ENCODE peak calls at places on chromosomes 13 and 19, in seven cellular contexts. R is omental fat pad; Z is NCI-H1417; N is stimulated activated CD4-positive, alpha-beta T cell treated with anti-CD3 and anti-CD28 coated beads, Interleukin-4, amount 100 ng/mL, for 4 hours; F is NCI-H1105 treated with DMSO at 0.1 percent for 48 hours; L is activated B cell treated with CpG ODN at 0.5 μM for 24 hours; B is fibroblast of the aortic adventitia. J is an unnamed sample.

GRCh38 chr13:109652536-109652935 is 133.8 kb downstream of the IRS2 start:
- DNase-seq in R (no peak), N (no peak), L (no peak), B (no peak), Z (no peak), F (no peak), J (no peak)

GRCh38 chr13:73215807-73216206 is 157.0 kb downstream of the KLF5 start:
- DNase-seq in B (peak), N (no peak), R (no peak), L (no peak), F (no peak), Z (no peak), J (no peak)

GRCh38 chr19:4375620-4376228 is 24.6 kb downstream of the SH3GL1 start:
- DNase-seq in R (no peak), Z (no peak), B (peak), L (peak), N (no peak), F (no peak), J (peak)

GRCh38 chr13:108859202-108860012 is 230.0 kb downstream of the MYO16 start:
- DNase-seq in R (no peak), Z (peak), L (no peak), F (peak), B (peak), N (no peak), J (no peak)

GRCh38 chr19:6773323-6773931 is 919 bp downstream of the VAV1 start:
- DNase-seq in N (peak), R (no peak), Z (no peak), B (no peak), F (no peak), L (peak), J (no peak)

GRCh38 chr13:50410921-50411712 is 395.9 kb downstream of the KCNRG start:
- DNase-seq in F (no peak), R (no peak), N (no peak), B (peak), L (no peak), Z (no peak), J (no peak)

GRCh38 chr13:42574435-42575311 is 721 bp downstream of the TNFSF11 start:
- DNase-seq in F (no peak), B (no peak), L (peak), R (no peak), Z (no peak), N (peak), J (peak)

GRCh38 chr19:13014101-13014920 is 19.0 kb downstream of the NFIX start:
- DNase-seq in N (no peak), Z (no peak), F (no peak), R (no peak), L (no peak), B (peak), J (no peak)

GRCh38 chr19:17784201-17785008 is 10.5 kb upstream of the B3GNT3 start:
- DNase-seq in N (peak), L (peak), B (peak), Z (peak), R (peak), F (peak), J (peak)

GRCh38 chr19:43782689-43783231 is 2.0 kb upstream of the KCNN4 start:
- DNase-seq in Z (no peak), N (no peak), L (peak), B (no peak), R (no peak), F (no peak), J (no peak)

GRCh38 chr13:25103711-25104110 is 7.8 kb downstream of the PABPC3 start:
- DNase-seq in L (no peak), B (no peak), F (no peak), R (no peak), Z (no peak), N (no peak), J (no peak)

GRCh38 chr19:19338082-19338481 is 17.5 kb downstream of the MAU2 start:
- DNase-seq in L (no peak), F (no peak), R (no peak), N (no peak), Z (no peak), B (peak), J (no peak)

GRCh38 chr13:111853146-111853545 is 213.8 kb upstream of the SOX1 start:
- DNase-seq in R (no peak), B (no peak), N (no peak), Z (no peak), F (no peak), L (no peak), J (no peak)